ENCODE peak calls at places on chromosomes 13 and 19, in four cellular contexts. F is K562, P is SK-N-SH, G is GM12878. Z is an unnamed sample.

GRCh38 chr13:74037762-74038161 is 96.4 kb downstream of the KLF12 start:
- DNase-seq in G (no peak), P (no peak), F (no peak), Z (no peak)

GRCh38 chr13:100483836-100484381 is 104.7 kb downstream of the GGACT start:
- DNase-seq in G (no peak), P (no peak), F (no peak), Z (no peak)

GRCh38 chr13:25990801-25991200 is 61.0 kb downstream of the SHISA2 start:
- DNase-seq in P (no peak), F (no peak), G (no peak), Z (no peak)

GRCh38 chr13:35597451-35597850 is 121.0 kb upstream of the MAB21L1 start:
- DNase-seq in F (no peak), P (no peak), G (no peak), Z (no peak)

GRCh38 chr19:6728346-6728745 is 7.9 kb upstream of the C3 start:
- DNase-seq in P (no peak), F (no peak), G (no peak), Z (no peak)

GRCh38 chr13:95156208-95156607 is 145.0 kb downstream of the ABCC4 start:
- DNase-seq in G (no peak), F (no peak), P (peak; percentile 16), Z (peak; percentile 6)

GRCh38 chr13:35700661-35701060 is 224.2 kb upstream of the MAB21L1 start:
- DNase-seq in F (no peak), P (no peak), G (no peak), Z (no peak)

GRCh38 chr13:91459485-91459884 is 61.1 kb downstream of the GPC5 start:
- DNase-seq in P (no peak), G (no peak), F (no peak), Z (peak; percentile 0)

GRCh38 chr13:94928127-94928526 is 215.8 kb upstream of the SOX21 start:
- DNase-seq in P (peak; percentile 24), F (no peak), G (no peak), Z (no peak)

GRCh38 chr13:42876810-42877550 is 95.6 kb downstream of the FAM216B start:
- DNase-seq in F (no peak), P (no peak), G (no peak), Z (no peak)

GRCh38 chr13:98959775-98960325 is 18.0 kb downstream of the DOCK9 start:
- DNase-seq in F (no peak), G (no peak), P (no peak), Z (no peak)

GRCh38 chr13:99227909-99228688 is 27.4 kb downstream of the UBAC2 start:
- DNase-seq in P (no peak), G (no peak), F (no peak), Z (no peak)

GRCh38 chr19:21584532-21584931 is 79.1 kb downstream of the ZNF429 start:
- DNase-seq in P (no peak), F (no peak), G (no peak), Z (no peak)

GRCh38 chr13:49376121-49376520 is 67.7 kb downstream of the CAB39L start:
- DNase-seq in G (no peak), P (no peak), F (no peak), Z (no peak)

GRCh38 chr19:18294467-18294864 is 13.0 kb upstream of the JUND start:
- DNase-seq in P (peak; percentile 83), F (peak; percentile 31), G (no peak), Z (no peak)

GRCh38 chr13:47672982-47673670 is 327.9 kb downstream of the SUCLA2 start:
- DNase-seq in F (no peak), G (no peak), P (peak; percentile 1), Z (no peak)

GRCh38 chr13:34161829-34162544 is 344.0 kb downstream of the RFC3 start:
- DNase-seq in G (no peak), F (no peak), P (no peak), Z (peak; percentile 25)

GRCh38 chr19:35409191-35409590 is 38.3 kb downstream of the GPR42 start:
- DNase-seq in P (no peak), G (no peak), F (no peak), Z (no peak)

GRCh38 chr19:17394891-17395415 is 957 bp upstream of the CCDC194 start:
- DNase-seq in G (no peak), F (peak; percentile 83), P (peak; percentile 81), Z (no peak)

GRCh38 chr13:99000137-99000536 is 22.3 kb upstream of the DOCK9 start:
- DNase-seq in P (no peak), G (no peak), F (no peak), Z (no peak)

GRCh38 chr19:44282846-44283245 is 22.0 kb downstream of the ZNF235 start:
- DNase-seq in F (no peak), P (no peak), G (no peak), Z (no peak)

GRCh38 chr19:6678690-6679109 is 8.7 kb upstream of the TNFSF14 start:
- DNase-seq in F (no peak), G (no peak), P (no peak), Z (no peak)

GRCh38 chr13:72652681-72653080 is 74.7 kb downstream of the MZT1 start:
- DNase-seq in G (no peak), F (no peak), P (no peak), Z (no peak)

GRCh38 chr19:33486936-33487793 is 34.4 kb downstream of the PEPD start:
- DNase-seq in P (peak; percentile 16), G (no peak), F (no peak), Z (no peak)

GRCh38 chr13:33052446-33052845 is 36.2 kb downstream of the KL start:
- DNase-seq in F (no peak), P (no peak), G (no peak), Z (no peak)

GRCh38 chr19:17627161-17627560 is 61.0 kb downstream of the UNC13A start:
- DNase-seq in F (no peak), P (no peak), G (no peak), Z (no peak)

GRCh38 chr19:389935-390289 is 19.0 kb downstream of the C2CD4C start:
- DNase-seq in F (no peak), G (no peak), P (no peak), Z (no peak)

GRCh38 chr13:60230593-60230992 is 66.9 kb upstream of the DIAPH3 start:
- DNase-seq in P (peak; percentile 22), G (no peak), F (peak; percentile 12), Z (no peak)

GRCh38 chr19:43132696-43133095 is 50.2 kb upstream of the PSG2 start:
- DNase-seq in G (no peak), F (no peak), P (no peak), Z (no peak)

GRCh38 chr13:47933688-47934011 is 67.4 kb downstream of the SUCLA2 start:
- DNase-seq in G (no peak), F (no peak), P (no peak), Z (peak; percentile 10)

GRCh38 chr13:109276261-109276660 is 510.1 kb downstream of the IRS2 start:
- DNase-seq in G (no peak), F (no peak), P (no peak), Z (no peak)

GRCh38 chr13:109274188-109274821 is 512.1 kb downstream of the IRS2 start:
- DNase-seq in P (no peak), G (no peak), F (no peak), Z (no peak)

GRCh38 chr13:109273326-109273751 is 513.0 kb downstream of the IRS2 start:
- DNase-seq in G (no peak), P (no peak), F (no peak), Z (no peak)

GRCh38 chr13:109275390-109275789 is 511.0 kb downstream of the IRS2 start:
- DNase-seq in F (no peak), P (no peak), G (no peak), Z (no peak)

DNA sequence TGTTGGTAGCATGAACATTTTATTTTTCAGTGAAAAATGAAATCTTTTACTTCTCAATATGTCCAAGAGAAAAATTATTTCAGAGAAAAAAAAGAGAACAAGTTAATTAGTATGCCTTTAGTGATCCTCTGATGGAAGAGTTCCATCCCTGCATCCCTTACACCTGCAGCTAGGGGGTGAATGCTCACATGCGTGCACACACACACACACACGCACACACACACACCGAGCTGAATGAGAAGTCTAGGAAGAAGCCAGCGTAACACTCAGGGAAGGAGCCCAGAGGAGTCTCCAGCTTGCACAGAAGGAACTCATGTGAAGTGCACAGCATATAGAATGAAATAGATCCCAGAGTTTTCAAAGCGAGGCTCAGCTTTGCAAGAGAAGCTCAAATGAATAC is 510.5 kb downstream of the IRS2 start:
- DNase-seq in P (peak; percentile 17), G (no peak), F (no peak), Z (no peak)
- TF ChIP-seq TAF1 in P (no peak), G (no peak), F (no peak), Z (no peak)

DNA sequence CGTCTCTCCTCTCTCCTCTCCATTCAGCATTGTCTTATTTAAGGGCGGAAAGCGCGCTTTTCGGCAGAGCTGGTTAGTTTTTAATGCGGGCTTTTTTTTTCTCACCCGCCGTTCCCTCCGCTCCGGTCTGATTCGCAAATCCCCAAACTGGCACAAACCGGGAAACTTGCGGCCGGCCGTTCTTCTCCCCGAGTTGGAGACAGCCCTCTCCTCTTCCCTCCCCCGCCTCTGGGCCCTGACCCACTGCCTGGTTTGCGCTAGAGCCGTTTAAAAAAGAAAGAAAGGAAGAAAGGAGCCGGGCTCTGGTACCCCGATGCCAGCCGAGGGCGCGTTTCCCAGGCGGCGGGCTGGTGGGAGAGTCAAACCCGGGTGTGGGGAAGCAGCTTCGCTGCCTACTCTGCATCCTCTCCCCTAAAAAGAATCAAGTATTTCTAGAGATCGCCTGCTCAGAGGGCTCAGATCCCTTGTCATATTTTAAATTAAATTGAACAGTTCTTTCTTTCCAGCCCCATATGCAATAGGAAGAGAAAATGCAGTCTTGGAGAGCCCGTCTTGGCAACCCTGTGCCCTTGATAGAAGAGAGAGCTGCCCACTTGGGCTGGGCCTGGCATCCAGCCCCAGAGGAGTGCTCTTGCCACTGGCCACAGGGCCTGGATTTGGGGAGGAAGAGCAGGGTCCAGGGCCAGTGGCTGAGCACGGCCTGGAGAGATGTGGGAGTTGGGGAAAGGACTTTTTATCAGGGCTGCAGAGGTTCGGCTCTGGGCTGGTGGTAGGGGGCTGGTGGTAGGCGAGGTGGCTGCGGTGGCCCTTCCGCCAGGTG is 19.0 kb downstream of the NFIX start:
- DNase-seq in P (no peak), G (no peak), F (peak; percentile 16), Z (no peak)
- TF ChIP-seq JUND in P (no peak), G (no peak), F (no peak), Z (no peak)

GRCh38 chr13:113876341-113877148 is 12.7 kb upstream of the GAS6 start:
- DNase-seq in G (no peak), P (no peak), F (no peak), Z (no peak)
- TF ChIP-seq ZBTB33 in G (no peak), P (no peak), F (no peak), Z (no peak)

GRCh38 chr13:21583496-21583895 is 20.5 kb downstream of the MICU2 start:
- DNase-seq in G (no peak), F (no peak), P (no peak), Z (peak; percentile 44)
- TF ChIP-seq TAF1 in G (no peak), F (no peak), P (no peak), Z (no peak)

DNA sequence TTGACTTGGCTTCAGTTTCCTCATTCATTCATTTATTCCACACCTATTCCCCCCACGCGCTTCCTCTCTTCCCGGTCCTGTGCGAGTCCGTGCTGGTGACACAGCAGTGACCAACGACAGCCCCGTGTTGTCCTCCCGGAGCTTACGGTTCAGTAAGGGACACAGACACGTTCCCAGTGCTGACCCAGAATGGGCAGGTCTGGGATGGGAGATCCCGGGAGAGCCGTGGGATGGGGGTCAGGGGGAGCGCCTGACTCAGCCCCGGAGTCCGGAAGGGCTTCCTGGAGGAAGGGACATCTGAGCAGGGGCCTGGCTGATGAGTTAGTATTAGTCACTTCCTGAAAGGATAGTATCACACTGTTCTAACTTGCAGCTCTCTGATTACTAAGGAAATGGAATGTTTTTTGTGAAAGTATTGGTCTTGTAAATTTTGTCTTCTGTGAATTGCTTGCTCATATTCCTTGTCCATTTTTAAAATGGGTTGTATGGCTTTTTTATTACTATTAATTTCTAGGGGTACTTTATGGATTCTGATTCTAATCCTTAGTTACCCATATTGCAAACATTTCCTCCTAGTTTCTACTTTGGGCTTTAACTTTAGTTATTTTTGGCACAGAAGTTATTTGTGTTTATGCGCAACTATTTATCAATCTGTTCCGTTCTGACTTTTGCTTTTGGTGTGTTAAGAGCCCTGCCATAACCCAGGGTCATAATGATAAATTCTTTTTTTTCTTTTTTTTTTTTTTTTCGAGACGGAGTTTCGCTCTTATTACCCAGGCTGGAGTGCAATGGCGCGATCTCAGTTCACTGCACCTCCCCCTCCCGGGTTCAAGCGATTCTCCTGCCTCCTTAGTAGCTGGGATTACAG is 708 bp upstream of the ERCC1 start:
- DNase-seq in G (no peak), F (peak; percentile 69), P (peak; percentile 67), Z (peak; percentile 86)
- TF ChIP-seq JUND in G (no peak), F (peak; percentile 97), P (peak; percentile 98), Z (peak; percentile 70)